ENCODE peak calls at places on chromosome 11, in eight cellular contexts. S is esophagus muscularis mucosa; D is tibial artery; G is CD4-positive, CD25-positive, alpha-beta regulatory T cell; J is spleen; F is heart left ventricle; X is upper lobe of right lung; W is psoas muscle. I is an unnamed sample.

GRCh38 chr11:20470348-20470747 is 82.8 kb downstream of the PRMT3 start:
- DNase-seq in S (no peak), X (no peak), D (no peak), G (no peak), F (no peak), W (no peak), J (no peak), I (no peak)

GRCh38 chr11:8658210-8658968 is 24.1 kb downstream of the TRIM66 start:
- DNase-seq in W (no peak), D (no peak), F (no peak), S (no peak), G (no peak), X (no peak), J (no peak), I (no peak)

GRCh38 chr11:115980747-115981475 is 476.7 kb upstream of the CADM1 start:
- DNase-seq in G (no peak), D (no peak), J (no peak), W (no peak), X (no peak), S (no peak), F (no peak), I (no peak)

GRCh38 chr11:96311120-96311568 is 31.9 kb downstream of the MAML2 start:
- DNase-seq in G (no peak), F (no peak), J (no peak), S (no peak), D (no peak), X (no peak), W (no peak), I (no peak)

GRCh38 chr11:128244896-128245295 is 342.5 kb downstream of the ETS1 start:
- DNase-seq in D (no peak), F (no peak), J (no peak), G (no peak), W (no peak), S (peak; percentile 29), X (no peak), I (no peak)

GRCh38 chr11:76652989-76653673 is 17.4 kb downstream of the LRRC32 start:
- DNase-seq in W (no peak), X (no peak), F (no peak), D (peak; percentile 68), S (no peak), J (no peak), G (no peak), I (no peak)

GRCh38 chr11:76764941-76765340 is 18.2 kb upstream of the TSKU start:
- DNase-seq in S (no peak), W (no peak), F (no peak), J (peak; percentile 51), X (no peak), G (no peak), D (peak; percentile 53), I (no peak)

GRCh38 chr11:115159122-115159665 is 345.0 kb downstream of the CADM1 start:
- DNase-seq in G (no peak), W (no peak), D (no peak), S (no peak), X (no peak), J (no peak), F (no peak), I (no peak)

GRCh38 chr11:94932503-94932902 is 40.9 kb downstream of the CWC15 start:
- DNase-seq in G (no peak), D (no peak), W (no peak), J (no peak), X (no peak), S (no peak), F (no peak), I (no peak)

GRCh38 chr11:19938866-19939265 is 221.4 kb downstream of the DBX1 start:
- DNase-seq in W (no peak), X (no peak), G (no peak), S (no peak), D (no peak), F (no peak), J (no peak), I (no peak)

GRCh38 chr11:124872741-124873140 is 7.5 kb downstream of the ROBO3 start:
- DNase-seq in F (no peak), W (no peak), D (no peak), J (no peak), X (no peak), S (no peak), G (no peak), I (no peak)

GRCh38 chr11:64792482-64792881 is 10.5 kb downstream of the MAP4K2 start:
- DNase-seq in F (no peak), W (no peak), J (no peak), D (no peak), S (no peak), X (peak; percentile 19), G (no peak), I (no peak)

GRCh38 chr11:66848671-66849500 is 5.6 kb downstream of the RCE1 start:
- DNase-seq in G (no peak), D (peak; percentile 57), X (no peak), F (peak; percentile 51), S (no peak), J (peak; percentile 70), W (no peak), I (no peak)

GRCh38 chr11:45091563-45092392 is 54.7 kb upstream of the PRDM11 start:
- DNase-seq in F (no peak), G (no peak), X (no peak), S (no peak), J (peak; percentile 74), D (no peak), W (no peak), I (no peak)

GRCh38 chr11:45233121-45233803 is 52.9 kb downstream of the SYT13 start:
- DNase-seq in G (peak; percentile 66), S (no peak), F (peak; percentile 82), J (peak; percentile 85), W (peak; percentile 69), D (peak; percentile 81), X (peak; percentile 84), I (peak; percentile 14)

GRCh38 chr11:20672575-20672974 is 3.2 kb downstream of the NELL1 start:
- DNase-seq in G (no peak), F (no peak), D (no peak), W (no peak), S (no peak), X (no peak), J (no peak), I (no peak)

GRCh38 chr11:59247535-59248227 is 35.0 kb upstream of the MPEG1 start:
- DNase-seq in X (no peak), W (peak; percentile 33), D (no peak), G (no peak), F (no peak), S (no peak), J (no peak), I (no peak)

GRCh38 chr11:100942016-100942415 is 187.6 kb downstream of the PGR start:
- DNase-seq in W (peak; percentile 18), J (no peak), S (no peak), G (no peak), X (no peak), F (no peak), D (no peak), I (no peak)

GRCh38 chr11:20087118-20087521 is 73.2 kb downstream of the DBX1 start:
- DNase-seq in F (no peak), S (no peak), X (no peak), W (no peak), D (no peak), G (no peak), J (no peak), I (no peak)

GRCh38 chr11:108160970-108161566 is 39.7 kb downstream of the ACAT1 start:
- DNase-seq in J (no peak), G (peak; percentile 47), F (no peak), D (no peak), X (no peak), S (no peak), W (no peak), I (no peak)

GRCh38 chr11:133339495-133340140 is 192.7 kb downstream of the OPCML start:
- DNase-seq in J (no peak), G (no peak), W (no peak), F (no peak), D (no peak), X (no peak), S (no peak), I (no peak)
- H3K27ac ChIP-seq in J (no peak overlapping the region), G (no peak overlapping the region), W (no peak overlapping the region), F (no peak overlapping the region), D (no peak overlapping the region), X (no peak overlapping the region), S (no peak overlapping the region), I (no peak overlapping the region)

GRCh38 chr11:10897150-10897549 is 39.3 kb upstream of the ZBED5 start:
- DNase-seq in W (no peak), J (no peak), G (no peak), F (no peak), D (no peak), S (no peak), X (no peak), I (no peak)
- H3K4me1 ChIP-seq in W (peaks cover 53% of the 10 kb centered on the region), J (peaks cover 5% of the 10 kb centered on the region), G (no peaks in the 10 kb centered on the region), F (peaks cover 15% of the 10 kb centered on the region), D (no peaks in the 10 kb centered on the region), S (peaks cover 54% of the 10 kb centered on the region), X (peaks cover 27% of the 10 kb centered on the region), I (no peaks in the 10 kb centered on the region)

DNA sequence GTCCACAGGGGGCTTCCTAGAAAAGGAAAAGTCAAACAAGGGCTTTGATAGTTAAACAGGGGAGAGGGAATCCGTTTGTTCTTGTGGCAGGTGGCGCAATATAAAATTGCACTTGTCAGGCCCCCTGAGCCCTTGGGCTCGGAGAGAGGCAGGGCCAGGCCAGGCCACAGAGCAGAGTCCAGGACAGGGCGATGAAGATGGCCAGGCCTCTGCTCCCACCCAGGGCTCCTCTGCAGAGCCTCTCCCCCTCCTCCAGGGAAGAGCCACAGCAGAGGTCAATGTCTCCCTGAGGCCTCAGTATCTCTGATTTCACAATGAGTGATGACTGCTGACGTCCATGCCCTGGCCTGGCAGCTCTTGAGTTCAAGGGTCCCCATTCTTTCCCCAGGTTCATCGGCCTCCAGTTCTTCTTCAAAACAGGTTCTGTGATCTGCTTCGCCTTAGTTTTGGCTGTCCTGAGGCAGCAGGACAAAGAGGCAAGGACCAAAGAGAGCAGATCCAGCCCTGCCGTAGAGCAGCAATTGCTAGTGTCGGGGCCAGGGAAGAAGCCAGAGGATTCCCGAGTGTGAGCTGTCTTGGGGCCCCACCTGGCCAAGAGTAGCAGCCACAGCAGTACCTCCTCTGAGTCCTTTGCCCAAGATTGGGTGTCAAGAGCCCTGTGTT is 36.4 kb upstream of the TPBGL start:
- DNase-seq in S (no peak), X (peak; percentile 37), J (no peak), F (no peak), D (peak; percentile 52), W (no peak), G (no peak), I (no peak)
- H3K27ac ChIP-seq in S (no peak overlapping the region), X (no peak overlapping the region), J (peak overlapping the region; percentile 24), F (no peak overlapping the region), D (no peak overlapping the region), W (no peak overlapping the region), G (no peak overlapping the region), I (no peak overlapping the region)

DNA sequence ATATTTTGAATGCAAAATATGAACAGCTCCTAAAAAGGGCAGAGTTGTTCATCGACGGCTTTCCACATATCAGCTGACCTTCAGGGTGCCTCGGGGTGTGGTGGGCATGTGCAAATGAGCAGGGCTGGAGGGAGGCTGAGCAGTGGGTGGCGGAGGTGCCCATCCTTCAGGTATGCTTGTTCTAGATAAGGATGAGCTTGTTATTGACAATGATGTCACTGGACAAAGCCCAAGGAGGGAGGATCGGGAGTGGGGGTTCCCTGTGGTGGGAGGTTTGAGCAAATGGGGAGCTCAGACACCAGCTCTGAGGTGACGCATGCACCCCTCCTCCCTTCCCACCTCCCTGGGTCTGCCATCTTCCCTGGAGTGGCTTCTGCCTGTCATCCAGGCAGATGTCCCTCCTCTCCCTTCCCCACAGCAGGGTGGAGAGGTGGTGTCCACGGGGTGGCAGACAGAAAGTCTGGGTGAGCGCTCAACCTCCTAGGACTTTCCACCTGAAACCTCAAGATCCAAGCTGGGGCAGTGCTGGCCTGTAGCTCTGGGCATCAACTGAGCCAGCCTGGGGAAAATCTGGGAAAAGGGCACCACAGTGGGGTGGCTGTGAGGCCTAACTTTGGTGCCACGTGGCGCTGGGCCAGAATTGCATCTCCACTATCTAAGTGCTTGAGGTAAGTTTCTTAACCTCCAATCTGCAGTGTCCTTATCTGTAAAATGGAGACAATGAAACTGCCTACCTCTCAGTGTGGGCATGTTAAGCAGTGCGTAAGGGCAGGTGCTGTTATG is 106.3 kb upstream of the THY1 start:
- DNase-seq in F (peak; percentile 26), J (peak; percentile 59), D (peak; percentile 25), X (no peak), W (no peak), S (no peak), G (no peak), I (no peak)
- H3K4me1 ChIP-seq in F (no peaks in the 10 kb centered on the region), J (peaks cover 10% of the 10 kb centered on the region), D (no peaks in the 10 kb centered on the region), X (no peaks in the 10 kb centered on the region), W (no peaks in the 10 kb centered on the region), S (peaks cover 9% of the 10 kb centered on the region), G (no peaks in the 10 kb centered on the region), I (no peaks in the 10 kb centered on the region)